ENCODE peak calls at places on chromosome 22, in six cellular contexts. B is CD8-positive, alpha-beta memory T cell; G is HS-5; D is EL; V is AG10803; N is AG20443. H is an unnamed sample.

GRCh38 chr22:22810018-22810427 is 77.6 kb upstream of the IGLL5 start:
- DNase-seq in B (peak), G (no peak), D (peak), V (peak), N (peak), H (peak)

GRCh38 chr22:46866591-46866990 is 104.1 kb downstream of the TBC1D22A start:
- DNase-seq in B (no peak), G (peak), D (peak), V (peak), N (peak), H (peak)

GRCh38 chr22:36201630-36202312 is at the start of gene APOL4:
- DNase-seq in B (no peak), G (no peak), D (no peak), V (peak), N (peak), H (peak)

GRCh38 chr22:36073476-36073875 is 44.9 kb upstream of the RBFOX2 start:
- DNase-seq in B (no peak), G (no peak), D (peak), V (peak), N (no peak), H (peak)

GRCh38 chr22:33666249-33666648 is 254.0 kb downstream of the LARGE1 start:
- DNase-seq in B (no peak), G (no peak), D (no peak), V (no peak), N (no peak), H (no peak)

GRCh38 chr22:35627267-35628041 is 10.3 kb upstream of the MB start:
- DNase-seq in B (peak), G (peak), D (peak), V (peak), N (peak), H (peak)

GRCh38 chr22:39133871-39134270 is 18.6 kb downstream of the CBX7 start:
- DNase-seq in B (no peak), G (no peak), D (no peak), V (no peak), N (peak), H (no peak)

GRCh38 chr22:37343343-37343742 is 61.0 kb downstream of the CYTH4 start:
- DNase-seq in B (no peak), G (no peak), D (no peak), V (no peak), N (no peak), H (no peak)

GRCh38 chr22:41782316-41782715 is 18.2 kb upstream of the CCDC134 start:
- DNase-seq in B (no peak), G (no peak), D (no peak), V (no peak), N (no peak), H (no peak)

GRCh38 chr22:45977003-45977395 is at the start of gene WNT7B:
- DNase-seq in B (no peak), G (no peak), D (no peak), V (no peak), N (no peak), H (no peak)

GRCh38 chr22:27881404-27881803 is 37.7 kb downstream of the PITPNB start:
- DNase-seq in B (no peak), G (no peak), D (no peak), V (peak), N (peak), H (no peak)

GRCh38 chr22:37566903-37567798 is 6.9 kb downstream of the CDC42EP1 start:
- DNase-seq in B (peak), G (no peak), D (peak), V (peak), N (peak), H (peak)

GRCh38 chr22:30357650-30358215 is 926 bp downstream of the CCDC157 start:
- DNase-seq in B (no peak), G (no peak), D (no peak), V (no peak), N (no peak), H (no peak)

GRCh38 chr22:49961601-49962011 is 1.0 kb downstream of the PIM3 start:
- DNase-seq in B (no peak), G (no peak), D (no peak), V (no peak), N (no peak), H (no peak)